ENCODE peak calls at places on chromosomes 5 and 9, in five cellular contexts. F is fibroblast of mammary gland; N is spleen; P is cardiac muscle cell; U is CD8-positive, alpha-beta T cell. Q is an unnamed sample.

GRCh38 chr5:161547573-161548471 is 1.3 kb upstream of the GABRB2 start:
- DNase-seq in F (no peak), N (peak), P (no peak), U (no peak), Q (peak)

GRCh38 chr9:37324691-37325490 is 97.6 kb upstream of the GRHPR start:
- DNase-seq in F (no peak), N (no peak), P (no peak), U (no peak), Q (peak)

GRCh38 chr5:169606279-169606678 is 22.7 kb downstream of the SPDL1 start:
- DNase-seq in F (no peak), N (no peak), P (no peak), U (no peak), Q (no peak)

GRCh38 chr9:86893811-86894490 is 53.4 kb downstream of the GAS1 start:
- DNase-seq in F (no peak), N (no peak), P (peak), U (no peak), Q (no peak)

GRCh38 chr5:95731571-95732554 is 727 bp downstream of the RHOBTB3 start:
- DNase-seq in F (peak), N (peak), P (peak), U (peak), Q (peak)

GRCh38 chr5:142597025-142597424 is 88.9 kb downstream of the FGF1 start:
- DNase-seq in F (no peak), N (no peak), P (no peak), U (no peak), Q (no peak)

GRCh38 chr5:56112526-56113121 is 117.9 kb upstream of the IL6ST start:
- DNase-seq in F (peak), N (no peak), P (peak), U (no peak), Q (no peak)

GRCh38 chr9:70883056-70883455 is 238.4 kb downstream of the TRPM3 start:
- DNase-seq in F (peak), N (no peak), P (peak), U (no peak), Q (no peak)

GRCh38 chr5:103373576-103374472 is 115.3 kb downstream of the MACIR start:
- DNase-seq in F (no peak), N (no peak), P (no peak), U (no peak), Q (no peak)

GRCh38 chr5:157172408-157172807 is 6.3 kb upstream of the GARIN3 start:
- DNase-seq in F (no peak), N (peak), P (no peak), U (peak), Q (no peak)

GRCh38 chr9:111050819-111051218 is 12.5 kb upstream of the LPAR1 start:
- DNase-seq in F (no peak), N (no peak), P (peak), U (no peak), Q (no peak)

GRCh38 chr5:57157666-57158065 is 16.2 kb upstream of the GPBP1 start:
- DNase-seq in F (no peak), N (no peak), P (no peak), U (no peak), Q (no peak)

GRCh38 chr5:180658774-180659564 is 9.6 kb upstream of the FLT4 start:
- DNase-seq in F (no peak), N (no peak), P (peak), U (no peak), Q (no peak)

GRCh38 chr5:157744055-157745011 is 821 bp downstream of the LSM11 start:
- DNase-seq in F (no peak), N (peak), P (no peak), U (peak), Q (peak)

GRCh38 chr9:86549434-86549833 is 195.2 kb upstream of the TUT7 start:
- DNase-seq in F (peak), N (no peak), P (peak), U (no peak), Q (no peak)

GRCh38 chr5:75656311-75657003 is 45.2 kb downstream of the ANKDD1B start:
- DNase-seq in F (peak), N (no peak), P (peak), U (no peak), Q (no peak)

GRCh38 chr9:69549310-69550202 is 122.6 kb downstream of the APBA1 start:
- DNase-seq in F (peak), N (no peak), P (peak), U (no peak), Q (peak)

GRCh38 chr5:180367300-180367699 is 14.2 kb upstream of the GFPT2 start:
- DNase-seq in F (no peak), N (no peak), P (no peak), U (no peak), Q (no peak)

GRCh38 chr9:20592673-20593072 is 29.6 kb downstream of the MLLT3 start:
- DNase-seq in F (no peak), N (no peak), P (no peak), U (no peak), Q (no peak)

GRCh38 chr9:99044827-99045226 is 60.1 kb upstream of the TGFBR1 start:
- DNase-seq in F (peak), N (no peak), P (no peak), U (no peak), Q (no peak)

GRCh38 chr9:83219154-83219923 is 156.4 kb upstream of the RASEF start:
- DNase-seq in F (peak), N (peak), P (peak), U (no peak), Q (peak)

GRCh38 chr5:83277154-83277553 is 194.4 kb upstream of the VCAN start:
- DNase-seq in F (no peak), N (no peak), P (no peak), U (no peak), Q (no peak)

GRCh38 chr9:99140685-99141314 is 35.9 kb downstream of the TGFBR1 start:
- DNase-seq in F (peak), N (no peak), P (peak), U (peak), Q (peak)

GRCh38 chr5:16690243-16690839 is 73.5 kb upstream of the RETREG1 start:
- DNase-seq in F (peak), N (no peak), P (peak), U (no peak), Q (peak)

GRCh38 chr5:168059111-168059510 is 232.3 kb upstream of the WWC1 start:
- DNase-seq in F (no peak), N (no peak), P (no peak), U (no peak), Q (no peak)

GRCh38 chr9:90801507-90802289 is at the start of gene SYK:
- DNase-seq in F (no peak), N (peak), P (no peak), U (no peak), Q (no peak)

GRCh38 chr5:112396430-112396829 is 22.6 kb downstream of the EPB41L4A start:
- DNase-seq in F (no peak), N (no peak), P (no peak), U (no peak), Q (no peak)

GRCh38 chr9:126206099-126206498 is 120.5 kb upstream of the MVB12B start:
- DNase-seq in F (no peak), N (no peak), P (no peak), U (no peak), Q (no peak)

GRCh38 chr9:126204708-126205225 is 121.9 kb upstream of the MVB12B start:
- DNase-seq in F (no peak), N (no peak), P (no peak), U (no peak), Q (no peak)

GRCh38 chr9:126204197-126204596 is 122.4 kb upstream of the MVB12B start:
- DNase-seq in F (no peak), N (no peak), P (no peak), U (no peak), Q (no peak)

GRCh38 chr9:126205260-126205659 is 121.4 kb upstream of the MVB12B start:
- DNase-seq in F (no peak), N (no peak), P (no peak), U (no peak), Q (no peak)

DNA sequence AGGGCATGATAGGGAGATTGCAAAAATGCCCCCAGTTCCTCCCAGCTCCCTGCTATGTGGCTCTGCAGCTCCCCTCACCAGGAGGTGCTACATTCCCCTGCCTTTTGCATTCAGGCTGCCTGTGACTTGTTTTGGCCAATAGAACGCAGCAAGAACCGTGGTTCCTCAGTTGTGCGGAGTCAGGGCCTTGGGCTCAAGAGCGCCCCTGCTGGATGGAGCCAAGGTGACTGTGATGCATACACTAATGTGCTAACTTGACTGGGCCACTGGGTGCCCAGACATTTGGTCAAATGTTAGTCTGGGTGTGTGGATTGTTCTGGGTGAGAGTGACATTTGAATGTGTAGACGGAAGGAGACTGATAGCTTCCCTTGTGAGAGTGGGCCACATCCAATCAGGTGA is 123.3 kb upstream of the MVB12B start:
- DNase-seq in F (no peak), N (no peak), P (no peak), U (no peak), Q (no peak)
- TF ChIP-seq CTCF in F (peak), N (no peak), P (peak), U (no peak), Q (no peak)

DNA sequence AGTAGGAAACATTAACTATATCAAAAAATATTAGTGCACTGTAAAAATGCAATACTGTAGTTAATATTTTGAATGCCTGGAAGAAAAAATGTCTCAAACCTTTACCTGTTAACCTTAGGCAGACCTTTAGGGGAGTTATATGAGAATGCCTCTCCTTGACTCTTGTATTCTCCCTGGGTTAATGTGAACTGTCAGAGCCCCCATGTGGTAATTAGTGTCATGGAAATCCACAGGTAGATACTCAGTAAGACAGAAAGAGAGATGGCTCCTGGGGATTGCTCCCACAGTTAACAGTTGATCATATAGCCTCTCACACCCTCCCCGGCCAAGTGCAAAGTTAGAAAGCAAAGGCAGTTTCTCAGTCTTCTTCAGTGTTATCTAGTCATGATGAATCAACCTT is 742.8 kb downstream of the NR2F1-AS1 start:
- DNase-seq in F (no peak), N (no peak), P (peak), U (no peak), Q (no peak)
- TF ChIP-seq CTCF in F (no peak), N (no peak), P (no peak), U (no peak), Q (no peak)

DNA sequence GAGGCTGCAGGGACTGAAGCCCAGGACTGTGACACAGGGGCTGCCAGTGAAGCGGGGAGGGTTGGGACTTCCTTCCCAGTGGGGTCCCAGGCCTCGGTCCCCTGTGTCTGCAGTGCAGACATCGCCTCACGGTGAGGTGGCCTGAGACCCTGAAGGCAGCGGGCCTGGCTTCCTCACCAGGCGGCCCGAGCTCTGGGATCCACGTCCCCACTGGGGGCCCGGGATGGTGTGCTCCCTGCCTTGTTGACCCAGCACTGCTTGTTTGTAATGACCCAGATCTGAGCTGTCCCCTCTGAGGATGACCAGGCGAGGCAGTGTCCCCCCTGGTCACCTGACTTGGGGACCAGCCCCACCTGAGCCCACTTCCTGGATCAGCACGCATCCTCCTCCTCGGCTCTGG is 53.1 kb downstream of the COL5A1 start:
- DNase-seq in F (no peak), N (peak), P (no peak), U (no peak), Q (no peak)
- TF ChIP-seq CTCF in F (no peak), N (no peak), P (no peak), U (no peak), Q (no peak)

DNA sequence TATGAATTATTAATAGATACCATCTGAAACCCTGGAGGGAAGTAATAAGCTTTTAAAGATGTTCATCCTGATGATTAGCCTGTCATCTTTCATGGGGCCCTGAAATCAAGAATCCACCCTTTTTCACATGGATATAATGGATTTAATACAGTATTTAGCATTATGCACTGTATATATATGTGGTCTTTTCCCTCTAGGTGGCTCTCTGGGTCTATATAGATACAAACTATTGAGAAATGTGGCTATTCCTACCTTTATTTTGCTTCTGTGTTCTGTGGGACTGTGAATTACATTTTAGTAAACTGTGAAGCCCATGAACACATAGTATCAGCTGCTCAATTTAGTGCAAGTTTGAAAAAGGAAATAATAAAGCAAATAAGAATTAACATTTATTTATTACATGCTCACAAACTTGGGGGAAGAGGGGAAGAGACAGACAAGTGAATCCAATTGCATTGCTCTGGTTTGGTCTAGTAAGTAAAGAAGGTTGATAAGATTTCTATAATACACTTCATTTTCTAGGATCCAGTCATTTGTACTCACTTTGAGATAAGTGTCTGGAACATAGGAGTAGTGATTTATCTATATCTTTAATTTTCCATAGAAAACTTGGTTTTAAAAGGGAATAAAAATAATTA is 112.2 kb downstream of the SCAMP1 start:
- DNase-seq in F (peak), N (no peak), P (peak), U (no peak), Q (no peak)
- TF ChIP-seq CTCF in F (peak), N (no peak), P (peak), U (no peak), Q (no peak)

GRCh38 chr9:112665347-112665746 is 52.6 kb downstream of the INIP start:
- DNase-seq in F (peak), N (no peak), P (peak), U (no peak), Q (no peak)
- TF ChIP-seq CTCF in F (peak), N (no peak), P (peak), U (no peak), Q (no peak)

Q was measured in neural crest cell.